ENCODE peak calls at places on chromosomes 11 and 22, in four cellular contexts. S is right atrium auricular region, W is HAP-1, L is T-helper 2 cell. O is an unnamed sample.

GRCh38 chr11:10798330-10798980 is 10.3 kb downstream of the EIF4G2 start:
- DNase-seq in L (peak; percentile 35), W (no peak), S (no peak), O (no peak)

GRCh38 chr11:9280655-9281301 is 15.6 kb upstream of the DENND5A start:
- DNase-seq in W (no peak), S (peak; percentile 51), L (peak; percentile 90), O (peak; percentile 69)

GRCh38 chr11:40316171-40316570 is 1143.3 kb downstream of the LRRC4C start:
- DNase-seq in S (no peak), L (no peak), W (no peak), O (no peak)

GRCh38 chr11:11978792-11979486 is 29.5 kb downstream of the DKK3 start:
- DNase-seq in W (no peak), L (no peak), S (peak; percentile 90), O (no peak)

GRCh38 chr11:1517117-1518005 is 30.8 kb upstream of the MOB2 start:
- DNase-seq in W (no peak), S (no peak), L (no peak), O (no peak)

GRCh38 chr11:36365937-36366336 is 69.8 kb downstream of the PRR5L start:
- DNase-seq in W (no peak), L (no peak), S (no peak), O (no peak)

GRCh38 chr22:22082960-22083359 is 100.4 kb upstream of the TOP3B start:
- DNase-seq in W (no peak), L (no peak), S (no peak), O (no peak)

GRCh38 chr22:40922484-40923303 is 28.5 kb upstream of the RBX1 start:
- DNase-seq in L (peak; percentile 73), W (peak; percentile 31), S (no peak), O (peak; percentile 36)

GRCh38 chr11:59025097-59025496 is 61.0 kb upstream of the GLYATL1B start:
- DNase-seq in L (no peak), W (no peak), S (no peak), O (peak; percentile 87)

GRCh38 chr11:63609536-63609935 is 4.7 kb downstream of the PLAAT3 start:
- DNase-seq in S (no peak), W (no peak), L (no peak), O (no peak)

GRCh38 chr11:119684361-119685072 is 44.5 kb downstream of the NECTIN1 start:
- DNase-seq in L (no peak), S (no peak), W (no peak), O (peak; percentile 70)

GRCh38 chr22:28019881-28020861 is 101.1 kb upstream of the PITPNB start:
- DNase-seq in S (peak; percentile 74), W (peak; percentile 86), L (peak; percentile 43), O (peak; percentile 64)

GRCh38 chr11:85710912-85711311 is 24.9 kb upstream of the CCDC89 start:
- DNase-seq in S (no peak), L (no peak), W (no peak), O (no peak)

GRCh38 chr11:38524945-38525344 is 1926.9 kb upstream of the RAG2 start:
- DNase-seq in W (no peak), S (no peak), L (no peak), O (no peak)

GRCh38 chr22:37079668-37080171 is 28.2 kb downstream of the KCTD17 start:
- DNase-seq in L (peak; percentile 98), S (no peak), W (no peak), O (no peak)

GRCh38 chr11:46210133-46210636 is 67.3 kb upstream of the CREB3L1 start:
- DNase-seq in W (no peak), L (peak; percentile 31), S (no peak), O (no peak)

GRCh38 chr11:47980093-47980906 is at the start of gene PTPRJ:
- DNase-seq in W (peak; percentile 82), L (peak; percentile 68), S (no peak), O (peak; percentile 66)

GRCh38 chr11:117457835-117458234 is 130.2 kb downstream of the CEP164 start:
- DNase-seq in L (peak; percentile 15), W (no peak), S (no peak), O (no peak)

GRCh38 chr11:64562723-64563351 is 28.2 kb upstream of the SLC22A12 start:
- DNase-seq in W (no peak), S (no peak), L (no peak), O (no peak)